ENCODE peak calls at places on chromosome 12, in ten cellular contexts. One of them, this sample, is unnamed.

GRCh38 chr12:30701056-30701455 is 5.4 kb upstream of the IPO8 start:
- DNase-seq in BJ: no peak
- DNase-seq in HFF-Myc: no peak
- DNase-seq in cardiac fibroblast: peak
- DNase-seq in IMR-90: peak
- DNase-seq in dorsolateral prefrontal cortex: no peak
- DNase-seq in fibroblast of mammary gland: peak
- DNase-seq in right lobe of liver: no peak
- DNase-seq in choroid plexus epithelial cell: no peak
- DNase-seq in A549: no peak
- DNase-seq in this sample: no peak

GRCh38 chr12:31887109-31887811 is 72.0 kb upstream of the RESF1 start:
- DNase-seq in BJ: no peak
- DNase-seq in HFF-Myc: no peak
- DNase-seq in cardiac fibroblast: no peak
- DNase-seq in IMR-90: no peak
- DNase-seq in dorsolateral prefrontal cortex: no peak
- DNase-seq in fibroblast of mammary gland: no peak
- DNase-seq in right lobe of liver: no peak
- DNase-seq in choroid plexus epithelial cell: no peak
- DNase-seq in A549: no peak
- DNase-seq in this sample: no peak

GRCh38 chr12:118377891-118378470 is 1.6 kb downstream of the SUDS3 start:
- DNase-seq in BJ: no peak
- DNase-seq in HFF-Myc: peak
- DNase-seq in cardiac fibroblast: peak
- DNase-seq in IMR-90: peak
- DNase-seq in dorsolateral prefrontal cortex: peak
- DNase-seq in fibroblast of mammary gland: peak
- DNase-seq in right lobe of liver: peak
- DNase-seq in choroid plexus epithelial cell: peak
- DNase-seq in A549: peak
- DNase-seq in this sample: no peak

GRCh38 chr12:14913381-14913781 is 25.0 kb downstream of the ERP27 start:
- DNase-seq in BJ: no peak
- DNase-seq in HFF-Myc: no peak
- DNase-seq in cardiac fibroblast: no peak
- DNase-seq in IMR-90: no peak
- DNase-seq in dorsolateral prefrontal cortex: no peak
- DNase-seq in fibroblast of mammary gland: no peak
- DNase-seq in right lobe of liver: no peak
- DNase-seq in choroid plexus epithelial cell: no peak
- DNase-seq in A549: no peak
- DNase-seq in this sample: no peak

GRCh38 chr12:114450511-114451300 is 44.8 kb upstream of the TBX5 start:
- DNase-seq in BJ: no peak
- DNase-seq in HFF-Myc: no peak
- DNase-seq in cardiac fibroblast: no peak
- DNase-seq in IMR-90: no peak
- DNase-seq in dorsolateral prefrontal cortex: no peak
- DNase-seq in fibroblast of mammary gland: no peak
- DNase-seq in right lobe of liver: no peak
- DNase-seq in choroid plexus epithelial cell: no peak
- DNase-seq in A549: no peak
- DNase-seq in this sample: no peak

GRCh38 chr12:5458229-5459050 is 26.5 kb downstream of the NTF3 start:
- DNase-seq in BJ: no peak
- DNase-seq in HFF-Myc: no peak
- DNase-seq in cardiac fibroblast: no peak
- DNase-seq in IMR-90: no peak
- DNase-seq in dorsolateral prefrontal cortex: no peak
- DNase-seq in fibroblast of mammary gland: no peak
- DNase-seq in right lobe of liver: no peak
- DNase-seq in choroid plexus epithelial cell: no peak
- DNase-seq in A549: no peak
- DNase-seq in this sample: no peak

GRCh38 chr12:120618954-120619615 is 21.3 kb upstream of the CABP1 start:
- DNase-seq in BJ: no peak
- DNase-seq in HFF-Myc: no peak
- DNase-seq in cardiac fibroblast: no peak
- DNase-seq in IMR-90: no peak
- DNase-seq in dorsolateral prefrontal cortex: no peak
- DNase-seq in fibroblast of mammary gland: no peak
- DNase-seq in right lobe of liver: no peak
- DNase-seq in choroid plexus epithelial cell: no peak
- DNase-seq in A549: no peak
- DNase-seq in this sample: no peak

GRCh38 chr12:120628919-120629318 is 11.5 kb upstream of the CABP1 start:
- DNase-seq in BJ: no peak
- DNase-seq in HFF-Myc: no peak
- DNase-seq in cardiac fibroblast: no peak
- DNase-seq in IMR-90: no peak
- DNase-seq in dorsolateral prefrontal cortex: peak
- DNase-seq in fibroblast of mammary gland: no peak
- DNase-seq in right lobe of liver: no peak
- DNase-seq in choroid plexus epithelial cell: no peak
- DNase-seq in A549: peak
- DNase-seq in this sample: no peak

GRCh38 chr12:112684742-112685141 is 106.8 kb upstream of the RPH3A start:
- DNase-seq in BJ: no peak
- DNase-seq in HFF-Myc: no peak
- DNase-seq in cardiac fibroblast: no peak
- DNase-seq in IMR-90: no peak
- DNase-seq in dorsolateral prefrontal cortex: no peak
- DNase-seq in fibroblast of mammary gland: no peak
- DNase-seq in right lobe of liver: no peak
- DNase-seq in choroid plexus epithelial cell: no peak
- DNase-seq in A549: no peak
- DNase-seq in this sample: no peak

GRCh38 chr12:43501705-43502104 is 50.3 kb downstream of the ADAMTS20 start:
- DNase-seq in BJ: no peak
- DNase-seq in HFF-Myc: peak
- DNase-seq in cardiac fibroblast: peak
- DNase-seq in IMR-90: peak
- DNase-seq in dorsolateral prefrontal cortex: no peak
- DNase-seq in fibroblast of mammary gland: peak
- DNase-seq in right lobe of liver: no peak
- DNase-seq in choroid plexus epithelial cell: peak
- DNase-seq in A549: peak
- DNase-seq in this sample: no peak

GRCh38 chr12:112307219-112308062 is 74.8 kb downstream of the HECTD4 start:
- DNase-seq in BJ: no peak
- DNase-seq in HFF-Myc: no peak
- DNase-seq in cardiac fibroblast: no peak
- DNase-seq in IMR-90: no peak
- DNase-seq in dorsolateral prefrontal cortex: no peak
- DNase-seq in fibroblast of mammary gland: no peak
- DNase-seq in right lobe of liver: no peak
- DNase-seq in choroid plexus epithelial cell: peak
- DNase-seq in A549: no peak
- DNase-seq in this sample: no peak

GRCh38 chr12:3912863-3913262 is 39.7 kb upstream of the PARP11 start:
- DNase-seq in BJ: no peak
- DNase-seq in HFF-Myc: no peak
- DNase-seq in cardiac fibroblast: no peak
- DNase-seq in IMR-90: no peak
- DNase-seq in dorsolateral prefrontal cortex: no peak
- DNase-seq in fibroblast of mammary gland: no peak
- DNase-seq in right lobe of liver: no peak
- DNase-seq in choroid plexus epithelial cell: no peak
- DNase-seq in A549: no peak
- DNase-seq in this sample: no peak

GRCh38 chr12:85741051-85741450 is 95.2 kb downstream of the RASSF9 start:
- DNase-seq in BJ: no peak
- DNase-seq in HFF-Myc: no peak
- DNase-seq in cardiac fibroblast: no peak
- DNase-seq in IMR-90: no peak
- DNase-seq in dorsolateral prefrontal cortex: no peak
- DNase-seq in fibroblast of mammary gland: peak
- DNase-seq in right lobe of liver: no peak
- DNase-seq in choroid plexus epithelial cell: no peak
- DNase-seq in A549: no peak
- DNase-seq in this sample: no peak

GRCh38 chr12:117025481-117026151 is 73.6 kb downstream of the TESC start:
- DNase-seq in BJ: no peak
- DNase-seq in HFF-Myc: peak
- DNase-seq in cardiac fibroblast: peak
- DNase-seq in IMR-90: peak
- DNase-seq in dorsolateral prefrontal cortex: peak
- DNase-seq in fibroblast of mammary gland: peak
- DNase-seq in right lobe of liver: peak
- DNase-seq in choroid plexus epithelial cell: peak
- DNase-seq in A549: peak
- DNase-seq in this sample: peak

GRCh38 chr12:132600048-132601032 is 10.0 kb downstream of the LRCOL1 start:
- DNase-seq in BJ: no peak
- DNase-seq in HFF-Myc: no peak
- DNase-seq in cardiac fibroblast: peak
- DNase-seq in IMR-90: peak
- DNase-seq in dorsolateral prefrontal cortex: peak
- DNase-seq in fibroblast of mammary gland: peak
- DNase-seq in right lobe of liver: peak
- DNase-seq in choroid plexus epithelial cell: peak
- DNase-seq in A549: peak
- DNase-seq in this sample: peak

GRCh38 chr12:130783110-130783715 is 55.8 kb downstream of the STX2 start:
- DNase-seq in BJ: no peak
- DNase-seq in HFF-Myc: no peak
- DNase-seq in cardiac fibroblast: no peak
- DNase-seq in IMR-90: no peak
- DNase-seq in dorsolateral prefrontal cortex: no peak
- DNase-seq in fibroblast of mammary gland: no peak
- DNase-seq in right lobe of liver: no peak
- DNase-seq in choroid plexus epithelial cell: no peak
- DNase-seq in A549: no peak
- DNase-seq in this sample: no peak

GRCh38 chr12:3305464-3305863 is 185.5 kb upstream of the PRMT8 start:
- DNase-seq in BJ: no peak
- DNase-seq in HFF-Myc: no peak
- DNase-seq in cardiac fibroblast: no peak
- DNase-seq in IMR-90: no peak
- DNase-seq in dorsolateral prefrontal cortex: no peak
- DNase-seq in fibroblast of mammary gland: no peak
- DNase-seq in right lobe of liver: no peak
- DNase-seq in choroid plexus epithelial cell: no peak
- DNase-seq in A549: no peak
- DNase-seq in this sample: no peak

GRCh38 chr12:46292754-46293402 is 24.0 kb upstream of the SLC38A1 start:
- DNase-seq in BJ: no peak
- DNase-seq in HFF-Myc: no peak
- DNase-seq in cardiac fibroblast: peak
- DNase-seq in IMR-90: no peak
- DNase-seq in dorsolateral prefrontal cortex: no peak
- DNase-seq in fibroblast of mammary gland: peak
- DNase-seq in right lobe of liver: no peak
- DNase-seq in choroid plexus epithelial cell: peak
- DNase-seq in A549: no peak
- DNase-seq in this sample: no peak
- TF ChIP-seq CTCF in BJ: peak
- TF ChIP-seq CTCF in HFF-Myc: no peak
- TF ChIP-seq CTCF in cardiac fibroblast: peak
- TF ChIP-seq CTCF in IMR-90: no peak
- TF ChIP-seq CTCF in dorsolateral prefrontal cortex: no peak
- TF ChIP-seq CTCF in fibroblast of mammary gland: peak
- TF ChIP-seq CTCF in right lobe of liver: peak
- TF ChIP-seq CTCF in choroid plexus epithelial cell: peak
- TF ChIP-seq CTCF in A549: no peak
- TF ChIP-seq CTCF in this sample: no peak

GRCh38 chr12:20305470-20305869 is 62.9 kb upstream of the PDE3A start:
- DNase-seq in BJ: no peak
- DNase-seq in HFF-Myc: no peak
- DNase-seq in cardiac fibroblast: peak
- DNase-seq in IMR-90: peak
- DNase-seq in dorsolateral prefrontal cortex: no peak
- DNase-seq in fibroblast of mammary gland: peak
- DNase-seq in right lobe of liver: no peak
- DNase-seq in choroid plexus epithelial cell: peak
- DNase-seq in A549: no peak
- DNase-seq in this sample: no peak

DNA sequence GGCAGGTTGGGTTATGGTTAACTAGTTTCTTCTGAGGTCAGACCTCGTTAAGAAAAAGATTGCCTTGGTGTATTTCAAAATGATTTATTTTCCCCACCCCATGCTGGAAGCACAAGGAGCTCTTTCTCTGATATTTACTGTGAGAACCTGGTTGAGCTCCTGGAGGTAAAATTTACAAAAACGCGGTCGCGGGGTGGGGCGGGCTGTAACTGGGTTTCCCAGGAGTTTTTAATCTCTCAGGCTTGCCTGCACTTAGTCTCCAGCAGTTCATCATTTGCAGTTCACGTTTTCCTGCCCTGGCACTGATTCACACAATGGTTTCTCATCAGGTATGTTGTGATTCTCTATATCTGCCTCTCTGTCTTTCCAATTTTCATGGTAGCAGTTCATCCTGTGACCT is 67.9 kb upstream of the PDE3A start:
- DNase-seq in BJ: no peak
- DNase-seq in HFF-Myc: no peak
- DNase-seq in cardiac fibroblast: no peak
- DNase-seq in IMR-90: no peak
- DNase-seq in dorsolateral prefrontal cortex: no peak
- DNase-seq in fibroblast of mammary gland: no peak
- DNase-seq in right lobe of liver: no peak
- DNase-seq in choroid plexus epithelial cell: no peak
- DNase-seq in A549: no peak
- DNase-seq in this sample: no peak
- H3K4me3 ChIP-seq in BJ: no peak
- H3K4me3 ChIP-seq in HFF-Myc: no peak
- H3K4me3 ChIP-seq in cardiac fibroblast: no peak
- H3K4me3 ChIP-seq in IMR-90: no peak
- H3K4me3 ChIP-seq in dorsolateral prefrontal cortex: no peak
- H3K4me3 ChIP-seq in fibroblast of mammary gland: no peak
- H3K4me3 ChIP-seq in right lobe of liver: no peak
- H3K4me3 ChIP-seq in choroid plexus epithelial cell: no peak
- H3K4me3 ChIP-seq in A549: no peak
- H3K4me3 ChIP-seq in this sample: no peak

DNA sequence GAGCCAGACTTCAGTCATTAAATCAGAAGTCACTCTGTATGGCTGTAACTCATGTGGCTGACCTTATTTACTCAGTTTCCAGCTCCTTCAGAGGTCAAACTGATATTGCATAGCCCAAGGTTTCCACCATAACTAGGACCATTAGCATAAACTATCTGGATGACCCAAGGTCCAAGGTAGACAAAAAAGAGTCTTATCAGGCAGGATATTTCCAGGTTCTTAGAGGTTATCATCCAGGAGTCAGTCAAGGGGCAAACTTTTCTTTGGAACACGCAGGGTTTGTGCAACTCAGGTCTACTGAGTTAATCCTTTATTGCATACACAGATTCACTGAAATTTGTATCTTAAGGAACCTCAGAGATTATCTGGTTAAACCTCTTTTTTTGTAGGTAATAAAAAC is 66.5 kb downstream of the AVPR1A start:
- DNase-seq in BJ: no peak
- DNase-seq in HFF-Myc: no peak
- DNase-seq in cardiac fibroblast: no peak
- DNase-seq in IMR-90: no peak
- DNase-seq in dorsolateral prefrontal cortex: no peak
- DNase-seq in fibroblast of mammary gland: no peak
- DNase-seq in right lobe of liver: no peak
- DNase-seq in choroid plexus epithelial cell: no peak
- DNase-seq in A549: no peak
- DNase-seq in this sample: no peak
- TF ChIP-seq CTCF in BJ: no peak
- TF ChIP-seq CTCF in HFF-Myc: no peak
- TF ChIP-seq CTCF in cardiac fibroblast: no peak
- TF ChIP-seq CTCF in IMR-90: no peak
- TF ChIP-seq CTCF in dorsolateral prefrontal cortex: no peak
- TF ChIP-seq CTCF in fibroblast of mammary gland: no peak
- TF ChIP-seq CTCF in right lobe of liver: no peak
- TF ChIP-seq CTCF in choroid plexus epithelial cell: no peak
- TF ChIP-seq CTCF in A549: no peak
- TF ChIP-seq CTCF in this sample: no peak

GRCh38 chr12:95545731-95546490 is 5.4 kb downstream of the USP44 start:
- DNase-seq in BJ: no peak
- DNase-seq in HFF-Myc: no peak
- DNase-seq in cardiac fibroblast: no peak
- DNase-seq in IMR-90: no peak
- DNase-seq in dorsolateral prefrontal cortex: no peak
- DNase-seq in fibroblast of mammary gland: no peak
- DNase-seq in right lobe of liver: no peak
- DNase-seq in choroid plexus epithelial cell: no peak
- DNase-seq in A549: no peak
- DNase-seq in this sample: no peak
- H3K4me3 ChIP-seq in BJ: no peak
- H3K4me3 ChIP-seq in HFF-Myc: no peak
- H3K4me3 ChIP-seq in cardiac fibroblast: no peak
- H3K4me3 ChIP-seq in IMR-90: no peak
- H3K4me3 ChIP-seq in dorsolateral prefrontal cortex: no peak
- H3K4me3 ChIP-seq in fibroblast of mammary gland: no peak
- H3K4me3 ChIP-seq in right lobe of liver: no peak
- H3K4me3 ChIP-seq in choroid plexus epithelial cell: no peak
- H3K4me3 ChIP-seq in A549: no peak
- H3K4me3 ChIP-seq in this sample: no peak

This sample was measured in left lung.